ENCODE peak calls at places on chromosome 1, in four cellular contexts. H is lung, B is IMR-90, U is HFF-Myc. P is an unnamed sample.

GRCh38 chr1:17485280-17485679 is 45.8 kb upstream of the RCC2 start:
- DNase-seq in H (no peak), B (peak), U (no peak), P (no peak)

GRCh38 chr1:226814751-226815496 is 55.5 kb upstream of the PSEN2 start:
- DNase-seq in H (peak), B (peak), U (peak), P (peak)

GRCh38 chr1:28887418-28887834 is 26.9 kb upstream of the EPB41 start:
- DNase-seq in H (no peak), B (no peak), U (no peak), P (no peak)

GRCh38 chr1:14970115-14970798 is 183.3 kb upstream of the TMEM51 start:
- DNase-seq in H (peak), B (peak), U (peak), P (peak)

GRCh38 chr1:238318294-238318908 is 427.7 kb upstream of the ZP4 start:
- DNase-seq in H (no peak), B (no peak), U (no peak), P (peak)

GRCh38 chr1:39509360-39510009 is 18.0 kb downstream of the BMP8A start:
- DNase-seq in H (no peak), B (peak), U (no peak), P (no peak)

GRCh38 chr1:20324704-20325406 is 34.2 kb downstream of the VWA5B1 start:
- DNase-seq in H (no peak), B (no peak), U (no peak), P (no peak)

GRCh38 chr1:77834771-77835334 is 53.6 kb upstream of the NEXN start:
- DNase-seq in H (no peak), B (peak), U (peak), P (no peak)

GRCh38 chr1:158035976-158036583 is 42.6 kb downstream of the KIRREL1 start:
- DNase-seq in H (peak), B (peak), U (no peak), P (no peak)

GRCh38 chr1:116334868-116335649 is 38.0 kb upstream of the ATP1A1 start:
- DNase-seq in H (no peak), B (peak), U (no peak), P (no peak)

GRCh38 chr1:24161270-24161669 is 18.3 kb upstream of the IL22RA1 start:
- DNase-seq in H (no peak), B (no peak), U (no peak), P (no peak)

GRCh38 chr1:24156542-24157260 is 13.8 kb upstream of the IL22RA1 start:
- DNase-seq in H (no peak), B (no peak), U (no peak), P (no peak)

GRCh38 chr1:24155011-24155782 is 12.3 kb upstream of the IL22RA1 start:
- DNase-seq in H (no peak), B (no peak), U (no peak), P (no peak)

GRCh38 chr1:24159366-24159765 is 16.4 kb upstream of the IL22RA1 start:
- DNase-seq in H (no peak), B (no peak), U (no peak), P (no peak)

DNA sequence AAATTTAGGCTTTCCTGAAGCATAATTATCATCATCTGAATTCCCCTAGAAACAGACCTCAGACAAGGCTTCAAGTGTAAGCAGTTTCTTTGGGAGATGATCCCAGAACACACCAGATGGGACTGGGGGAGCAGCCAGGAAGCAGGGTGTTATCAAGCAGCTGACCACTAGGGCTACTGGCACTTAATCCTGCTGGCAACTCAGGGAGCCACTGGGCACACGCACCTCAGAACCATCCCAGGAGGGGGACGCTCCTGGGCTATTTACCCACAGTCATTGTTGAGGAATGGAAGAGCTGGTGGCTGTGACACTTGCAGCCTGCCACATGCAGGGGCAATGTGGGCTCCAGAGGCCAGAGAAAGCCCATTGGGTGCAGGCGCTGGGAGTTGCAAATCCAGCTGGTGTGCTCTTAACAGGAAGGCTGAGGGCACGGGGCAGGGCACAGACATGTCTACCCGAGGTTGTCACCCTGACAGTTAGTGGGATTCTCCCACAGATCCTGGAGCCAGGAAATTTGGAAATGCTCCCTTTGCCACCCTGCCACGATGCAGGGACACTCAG is 15.1 kb upstream of the IL22RA1 start:
- DNase-seq in H (no peak), B (no peak), U (no peak), P (no peak)
- TF ChIP-seq CTCF in H (no peak), B (peak), U (peak), P (peak)

GRCh38 chr1:33784876-33785275 is 79.0 kb upstream of the HMGB4 start:
- DNase-seq in H (no peak), B (no peak), U (no peak), P (no peak)
- TF ChIP-seq CTCF in H (no peak), B (no peak), U (no peak), P (no peak)

GRCh38 chr1:234608720-234609527 is 1.1 kb downstream of the IRF2BP2 start:
- DNase-seq in H (no peak), B (no peak), U (no peak), P (no peak)
- TF ChIP-seq CTCF in H (no peak), B (no peak), U (no peak), P (no peak)

DNA sequence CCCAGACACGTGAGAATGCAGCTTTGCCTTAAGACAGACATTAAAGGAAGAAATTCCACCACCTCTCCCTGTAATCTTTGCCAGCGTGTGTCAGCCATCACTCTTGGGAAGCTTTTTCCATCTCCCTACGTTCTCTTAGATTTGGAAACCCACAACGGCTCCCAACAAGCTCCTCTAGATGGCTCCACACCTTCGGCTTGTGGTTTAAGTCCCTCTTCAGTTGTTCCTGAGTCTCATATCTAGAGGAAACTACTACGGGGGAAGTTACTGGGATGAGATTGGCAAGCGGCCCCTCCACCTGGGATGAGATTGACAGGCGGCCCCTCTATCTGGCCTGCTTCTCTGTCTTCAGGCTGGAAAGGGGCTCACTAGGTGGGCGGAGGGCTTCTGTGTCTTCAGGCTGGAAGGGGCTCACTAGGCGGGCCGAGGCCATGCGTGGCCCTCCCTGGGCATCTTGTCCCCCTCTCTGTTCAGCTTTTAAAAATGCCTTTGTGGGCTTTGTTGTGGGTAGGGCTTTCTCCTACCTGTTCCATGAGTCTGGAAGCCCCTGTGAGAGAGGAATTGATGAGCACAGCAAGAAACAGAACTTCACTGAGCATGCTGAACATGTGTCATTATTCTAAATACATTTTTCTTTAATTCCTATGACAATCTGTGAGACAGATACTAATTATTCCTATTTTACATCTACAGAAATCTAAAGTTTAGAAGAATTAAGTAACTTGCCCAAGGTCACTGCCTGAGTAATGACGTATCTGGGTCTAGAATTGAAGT is 670.5 kb downstream of the KIF26B start:
- DNase-seq in H (no peak), B (peak), U (no peak), P (no peak)
- TF ChIP-seq CTCF in H (no peak), B (no peak), U (peak), P (no peak)

DNA sequence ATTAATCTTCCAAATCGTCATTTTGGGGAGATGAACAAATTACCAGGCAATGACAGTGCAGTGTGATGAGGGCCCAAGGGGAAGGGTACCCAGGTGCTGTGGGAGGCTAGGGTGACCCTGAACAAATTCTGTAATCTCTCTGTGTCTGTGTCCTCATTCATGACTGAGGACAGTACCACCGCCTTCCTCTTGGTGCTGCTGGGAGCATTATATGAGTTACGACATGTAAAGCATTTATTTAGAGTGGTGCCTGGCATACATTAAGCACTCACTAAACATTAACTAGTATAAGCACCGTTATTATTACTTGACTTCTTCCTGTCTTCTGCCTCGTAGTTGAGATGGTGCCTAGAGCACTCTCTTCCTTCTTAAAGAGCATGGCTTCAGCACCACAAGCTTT is 468.2 kb upstream of the VAMP3 start:
- DNase-seq in H (peak), B (no peak), U (no peak), P (no peak)
- TF ChIP-seq CTCF in H (no peak), B (peak), U (no peak), P (peak)

GRCh38 chr1:99754055-99754626 is 12.3 kb downstream of the FRRS1 start:
- DNase-seq in H (no peak), B (no peak), U (no peak), P (no peak)
- TF ChIP-seq CTCF in H (no peak), B (no peak), U (no peak), P (no peak)

GRCh38 chr1:93179886-93180722 is at the start of gene TMED5:
- DNase-seq in H (peak), B (peak), U (peak), P (peak)
- TF ChIP-seq CTCF in H (no peak), B (peak), U (no peak), P (peak)

GRCh38 chr1:203046984-203047630 is 20.8 kb downstream of the PPFIA4 start:
- DNase-seq in H (no peak), B (peak), U (no peak), P (no peak)

GRCh38 chr1:203048086-203048485 is 21.8 kb downstream of the PPFIA4 start:
- DNase-seq in H (no peak), B (no peak), U (no peak), P (no peak)

GRCh38 chr1:203049576-203050180 is 23.4 kb downstream of the PPFIA4 start:
- DNase-seq in H (no peak), B (no peak), U (no peak), P (no peak)

GRCh38 chr1:203049077-203049476 is 22.8 kb downstream of the PPFIA4 start:
- DNase-seq in H (no peak), B (no peak), U (no peak), P (no peak)

GRCh38 chr1:203048555-203049051 is 22.3 kb downstream of the PPFIA4 start:
- DNase-seq in H (no peak), B (no peak), U (no peak), P (no peak)
- TF ChIP-seq CTCF in H (no peak), B (no peak), U (no peak), P (no peak)